ENCODE peak calls at places on chromosomes 5 and 9, in seven cellular contexts. One of them, this sample, is unnamed.

GRCh38 chr5:51411917-51412316 is 28.7 kb downstream of the ISL1 start:
- DNase-seq in cardiac fibroblast: no peak
- DNase-seq in naive thymus-derived CD4-positive, alpha-beta T cell: no peak
- DNase-seq in stimulated activated CD8-positive, alpha-beta memory T cell treated with anti-CD3 and anti-CD28 coated beads, Interleukin-2, amount 100 ng/mL, for 1 hour: no peak
- DNase-seq in heart left ventricle: no peak
- DNase-seq in RPMI8226: no peak
- DNase-seq in stimulated activated CD4-positive, alpha-beta T cell treated with anti-CD3 and anti-CD28 coated beads, Interleukin-2, amount 100 ng/mL, for 24 hours: no peak
- DNase-seq in this sample: no peak

GRCh38 chr9:136359774-136360718 is 3.5 kb downstream of the DNLZ start:
- DNase-seq in cardiac fibroblast: no peak
- DNase-seq in naive thymus-derived CD4-positive, alpha-beta T cell: no peak
- DNase-seq in stimulated activated CD8-positive, alpha-beta memory T cell treated with anti-CD3 and anti-CD28 coated beads, Interleukin-2, amount 100 ng/mL, for 1 hour: no peak
- DNase-seq in heart left ventricle: no peak
- DNase-seq in RPMI8226: no peak
- DNase-seq in stimulated activated CD4-positive, alpha-beta T cell treated with anti-CD3 and anti-CD28 coated beads, Interleukin-2, amount 100 ng/mL, for 24 hours: no peak
- DNase-seq in this sample: no peak

GRCh38 chr5:91384671-91385430 is 1.7 kb upstream of the ARRDC3 start:
- DNase-seq in cardiac fibroblast: peak
- DNase-seq in naive thymus-derived CD4-positive, alpha-beta T cell: peak
- DNase-seq in stimulated activated CD8-positive, alpha-beta memory T cell treated with anti-CD3 and anti-CD28 coated beads, Interleukin-2, amount 100 ng/mL, for 1 hour: no peak
- DNase-seq in heart left ventricle: no peak
- DNase-seq in RPMI8226: peak
- DNase-seq in stimulated activated CD4-positive, alpha-beta T cell treated with anti-CD3 and anti-CD28 coated beads, Interleukin-2, amount 100 ng/mL, for 24 hours: no peak
- DNase-seq in this sample: no peak

GRCh38 chr9:2291980-2292704 is 277.0 kb downstream of the SMARCA2 start:
- DNase-seq in cardiac fibroblast: peak
- DNase-seq in naive thymus-derived CD4-positive, alpha-beta T cell: no peak
- DNase-seq in stimulated activated CD8-positive, alpha-beta memory T cell treated with anti-CD3 and anti-CD28 coated beads, Interleukin-2, amount 100 ng/mL, for 1 hour: no peak
- DNase-seq in heart left ventricle: no peak
- DNase-seq in RPMI8226: no peak
- DNase-seq in stimulated activated CD4-positive, alpha-beta T cell treated with anti-CD3 and anti-CD28 coated beads, Interleukin-2, amount 100 ng/mL, for 24 hours: no peak
- DNase-seq in this sample: no peak

GRCh38 chr5:139371482-139372435 is 11.3 kb downstream of the SLC23A1 start:
- DNase-seq in cardiac fibroblast: no peak
- DNase-seq in naive thymus-derived CD4-positive, alpha-beta T cell: no peak
- DNase-seq in stimulated activated CD8-positive, alpha-beta memory T cell treated with anti-CD3 and anti-CD28 coated beads, Interleukin-2, amount 100 ng/mL, for 1 hour: no peak
- DNase-seq in heart left ventricle: peak
- DNase-seq in RPMI8226: no peak
- DNase-seq in stimulated activated CD4-positive, alpha-beta T cell treated with anti-CD3 and anti-CD28 coated beads, Interleukin-2, amount 100 ng/mL, for 24 hours: no peak
- DNase-seq in this sample: no peak

GRCh38 chr9:101586651-101587050 is 8.1 kb downstream of the PPP3R2 start:
- DNase-seq in cardiac fibroblast: no peak
- DNase-seq in naive thymus-derived CD4-positive, alpha-beta T cell: no peak
- DNase-seq in stimulated activated CD8-positive, alpha-beta memory T cell treated with anti-CD3 and anti-CD28 coated beads, Interleukin-2, amount 100 ng/mL, for 1 hour: no peak
- DNase-seq in heart left ventricle: no peak
- DNase-seq in RPMI8226: no peak
- DNase-seq in stimulated activated CD4-positive, alpha-beta T cell treated with anti-CD3 and anti-CD28 coated beads, Interleukin-2, amount 100 ng/mL, for 24 hours: no peak
- DNase-seq in this sample: no peak

GRCh38 chr5:50325237-50325832 is 115.8 kb downstream of the EMB start:
- DNase-seq in cardiac fibroblast: peak
- DNase-seq in naive thymus-derived CD4-positive, alpha-beta T cell: peak
- DNase-seq in stimulated activated CD8-positive, alpha-beta memory T cell treated with anti-CD3 and anti-CD28 coated beads, Interleukin-2, amount 100 ng/mL, for 1 hour: no peak
- DNase-seq in heart left ventricle: no peak
- DNase-seq in RPMI8226: peak
- DNase-seq in stimulated activated CD4-positive, alpha-beta T cell treated with anti-CD3 and anti-CD28 coated beads, Interleukin-2, amount 100 ng/mL, for 24 hours: no peak
- DNase-seq in this sample: no peak

GRCh38 chr9:112072721-112073553 is 102.2 kb downstream of the SUSD1 start:
- DNase-seq in cardiac fibroblast: peak
- DNase-seq in naive thymus-derived CD4-positive, alpha-beta T cell: no peak
- DNase-seq in stimulated activated CD8-positive, alpha-beta memory T cell treated with anti-CD3 and anti-CD28 coated beads, Interleukin-2, amount 100 ng/mL, for 1 hour: no peak
- DNase-seq in heart left ventricle: no peak
- DNase-seq in RPMI8226: no peak
- DNase-seq in stimulated activated CD4-positive, alpha-beta T cell treated with anti-CD3 and anti-CD28 coated beads, Interleukin-2, amount 100 ng/mL, for 24 hours: no peak
- DNase-seq in this sample: no peak

GRCh38 chr9:114774504-114774903 is 31.3 kb downstream of the TNFSF15 start:
- DNase-seq in cardiac fibroblast: no peak
- DNase-seq in naive thymus-derived CD4-positive, alpha-beta T cell: no peak
- DNase-seq in stimulated activated CD8-positive, alpha-beta memory T cell treated with anti-CD3 and anti-CD28 coated beads, Interleukin-2, amount 100 ng/mL, for 1 hour: no peak
- DNase-seq in heart left ventricle: no peak
- DNase-seq in RPMI8226: no peak
- DNase-seq in stimulated activated CD4-positive, alpha-beta T cell treated with anti-CD3 and anti-CD28 coated beads, Interleukin-2, amount 100 ng/mL, for 24 hours: no peak
- DNase-seq in this sample: no peak

GRCh38 chr5:138461343-138462125 is 3.7 kb upstream of the EGR1 start:
- DNase-seq in cardiac fibroblast: peak
- DNase-seq in naive thymus-derived CD4-positive, alpha-beta T cell: no peak
- DNase-seq in stimulated activated CD8-positive, alpha-beta memory T cell treated with anti-CD3 and anti-CD28 coated beads, Interleukin-2, amount 100 ng/mL, for 1 hour: no peak
- DNase-seq in heart left ventricle: peak
- DNase-seq in RPMI8226: no peak
- DNase-seq in stimulated activated CD4-positive, alpha-beta T cell treated with anti-CD3 and anti-CD28 coated beads, Interleukin-2, amount 100 ng/mL, for 24 hours: no peak
- DNase-seq in this sample: no peak

GRCh38 chr9:128123451-128124080 is 4.0 kb downstream of the PTGES2 start:
- DNase-seq in cardiac fibroblast: no peak
- DNase-seq in naive thymus-derived CD4-positive, alpha-beta T cell: no peak
- DNase-seq in stimulated activated CD8-positive, alpha-beta memory T cell treated with anti-CD3 and anti-CD28 coated beads, Interleukin-2, amount 100 ng/mL, for 1 hour: no peak
- DNase-seq in heart left ventricle: peak
- DNase-seq in RPMI8226: no peak
- DNase-seq in stimulated activated CD4-positive, alpha-beta T cell treated with anti-CD3 and anti-CD28 coated beads, Interleukin-2, amount 100 ng/mL, for 24 hours: no peak
- DNase-seq in this sample: no peak

GRCh38 chr9:125430611-125431305 is 169.1 kb downstream of the GAPVD1 start:
- DNase-seq in cardiac fibroblast: no peak
- DNase-seq in naive thymus-derived CD4-positive, alpha-beta T cell: no peak
- DNase-seq in stimulated activated CD8-positive, alpha-beta memory T cell treated with anti-CD3 and anti-CD28 coated beads, Interleukin-2, amount 100 ng/mL, for 1 hour: no peak
- DNase-seq in heart left ventricle: no peak
- DNase-seq in RPMI8226: no peak
- DNase-seq in stimulated activated CD4-positive, alpha-beta T cell treated with anti-CD3 and anti-CD28 coated beads, Interleukin-2, amount 100 ng/mL, for 24 hours: no peak
- DNase-seq in this sample: no peak

GRCh38 chr5:98964621-98965020 is 35.8 kb upstream of the CHD1 start:
- DNase-seq in cardiac fibroblast: no peak
- DNase-seq in naive thymus-derived CD4-positive, alpha-beta T cell: no peak
- DNase-seq in stimulated activated CD8-positive, alpha-beta memory T cell treated with anti-CD3 and anti-CD28 coated beads, Interleukin-2, amount 100 ng/mL, for 1 hour: no peak
- DNase-seq in heart left ventricle: no peak
- DNase-seq in RPMI8226: no peak
- DNase-seq in stimulated activated CD4-positive, alpha-beta T cell treated with anti-CD3 and anti-CD28 coated beads, Interleukin-2, amount 100 ng/mL, for 24 hours: no peak
- DNase-seq in this sample: no peak

GRCh38 chr9:129319938-129320481 is 141.9 kb upstream of the IER5L start:
- DNase-seq in cardiac fibroblast: no peak
- DNase-seq in naive thymus-derived CD4-positive, alpha-beta T cell: no peak
- DNase-seq in stimulated activated CD8-positive, alpha-beta memory T cell treated with anti-CD3 and anti-CD28 coated beads, Interleukin-2, amount 100 ng/mL, for 1 hour: no peak
- DNase-seq in heart left ventricle: no peak
- DNase-seq in RPMI8226: no peak
- DNase-seq in stimulated activated CD4-positive, alpha-beta T cell treated with anti-CD3 and anti-CD28 coated beads, Interleukin-2, amount 100 ng/mL, for 24 hours: no peak
- DNase-seq in this sample: no peak

GRCh38 chr9:99823392-99824377 is 2.0 kb downstream of the NR4A3 start:
- DNase-seq in cardiac fibroblast: peak
- DNase-seq in naive thymus-derived CD4-positive, alpha-beta T cell: peak
- DNase-seq in stimulated activated CD8-positive, alpha-beta memory T cell treated with anti-CD3 and anti-CD28 coated beads, Interleukin-2, amount 100 ng/mL, for 1 hour: peak
- DNase-seq in heart left ventricle: peak
- DNase-seq in RPMI8226: peak
- DNase-seq in stimulated activated CD4-positive, alpha-beta T cell treated with anti-CD3 and anti-CD28 coated beads, Interleukin-2, amount 100 ng/mL, for 24 hours: peak
- DNase-seq in this sample: no peak

GRCh38 chr9:117284414-117284813 is 130.4 kb downstream of the ASTN2 start:
- DNase-seq in cardiac fibroblast: no peak
- DNase-seq in naive thymus-derived CD4-positive, alpha-beta T cell: no peak
- DNase-seq in stimulated activated CD8-positive, alpha-beta memory T cell treated with anti-CD3 and anti-CD28 coated beads, Interleukin-2, amount 100 ng/mL, for 1 hour: no peak
- DNase-seq in heart left ventricle: no peak
- DNase-seq in RPMI8226: no peak
- DNase-seq in stimulated activated CD4-positive, alpha-beta T cell treated with anti-CD3 and anti-CD28 coated beads, Interleukin-2, amount 100 ng/mL, for 24 hours: no peak
- DNase-seq in this sample: no peak

GRCh38 chr5:103617090-103617489 is 54.5 kb upstream of the NUDT12 start:
- DNase-seq in cardiac fibroblast: no peak
- DNase-seq in naive thymus-derived CD4-positive, alpha-beta T cell: no peak
- DNase-seq in stimulated activated CD8-positive, alpha-beta memory T cell treated with anti-CD3 and anti-CD28 coated beads, Interleukin-2, amount 100 ng/mL, for 1 hour: no peak
- DNase-seq in heart left ventricle: no peak
- DNase-seq in RPMI8226: no peak
- DNase-seq in stimulated activated CD4-positive, alpha-beta T cell treated with anti-CD3 and anti-CD28 coated beads, Interleukin-2, amount 100 ng/mL, for 24 hours: no peak
- DNase-seq in this sample: no peak